ENCODE peak calls at places on chromosome 5, in nine cellular contexts. One of them, this sample, is unnamed. For H3K36me3, the result is how much of the 10 kb centered on the place peaks cover.

GRCh38 chr5:56200856-56201638 is 32.1 kb downstream of the ANKRD55 start:
- DNase-seq in GM23338: peak
- DNase-seq in ascending aorta: no peak
- DNase-seq in esophagus squamous epithelium: no peak
- DNase-seq in kidney: no peak
- DNase-seq in psoas muscle: peak
- DNase-seq in brain microvascular endothelial cell: peak
- DNase-seq in aorta: peak
- DNase-seq in lung: peak
- DNase-seq in this sample: peak

GRCh38 chr5:135429326-135429725 is 17.8 kb downstream of the DCANP1 start:
- DNase-seq in GM23338: no peak
- DNase-seq in kidney: no peak
- DNase-seq in ascending aorta: no peak
- DNase-seq in lung: no peak
- DNase-seq in brain microvascular endothelial cell: no peak
- DNase-seq in aorta: no peak
- DNase-seq in psoas muscle: no peak
- DNase-seq in esophagus squamous epithelium: no peak
- DNase-seq in this sample: peak

GRCh38 chr5:143206194-143207053 is 197.1 kb downstream of the NR3C1 start:
- DNase-seq in esophagus squamous epithelium: no peak
- DNase-seq in kidney: no peak
- DNase-seq in lung: no peak
- DNase-seq in ascending aorta: no peak
- DNase-seq in aorta: no peak
- DNase-seq in psoas muscle: no peak
- DNase-seq in GM23338: no peak
- DNase-seq in brain microvascular endothelial cell: no peak
- DNase-seq in this sample: no peak

GRCh38 chr5:77952811-77953210 is 176.7 kb upstream of the TBCA start:
- DNase-seq in aorta: no peak
- DNase-seq in ascending aorta: no peak
- DNase-seq in psoas muscle: no peak
- DNase-seq in GM23338: no peak
- DNase-seq in esophagus squamous epithelium: no peak
- DNase-seq in brain microvascular endothelial cell: no peak
- DNase-seq in lung: no peak
- DNase-seq in kidney: no peak
- DNase-seq in this sample: no peak

GRCh38 chr5:32311404-32312193 is 1.1 kb downstream of the MTMR12 start:
- DNase-seq in psoas muscle: no peak
- DNase-seq in ascending aorta: no peak
- DNase-seq in esophagus squamous epithelium: no peak
- DNase-seq in aorta: no peak
- DNase-seq in brain microvascular endothelial cell: no peak
- DNase-seq in lung: no peak
- DNase-seq in GM23338: peak
- DNase-seq in kidney: no peak
- DNase-seq in this sample: no peak

GRCh38 chr5:119274024-119274766 is 81.6 kb upstream of the TNFAIP8 start:
- DNase-seq in ascending aorta: no peak
- DNase-seq in lung: no peak
- DNase-seq in kidney: peak
- DNase-seq in GM23338: no peak
- DNase-seq in aorta: no peak
- DNase-seq in psoas muscle: no peak
- DNase-seq in brain microvascular endothelial cell: no peak
- DNase-seq in esophagus squamous epithelium: no peak
- DNase-seq in this sample: no peak

GRCh38 chr5:10676224-10676623 is 84.8 kb downstream of the DAP start:
- DNase-seq in psoas muscle: no peak
- DNase-seq in GM23338: no peak
- DNase-seq in esophagus squamous epithelium: no peak
- DNase-seq in kidney: no peak
- DNase-seq in brain microvascular endothelial cell: no peak
- DNase-seq in ascending aorta: no peak
- DNase-seq in lung: no peak
- DNase-seq in aorta: no peak
- DNase-seq in this sample: no peak

GRCh38 chr5:135386886-135387628 is 12.0 kb downstream of the MACROH2A1 start:
- DNase-seq in esophagus squamous epithelium: no peak
- DNase-seq in GM23338: no peak
- DNase-seq in kidney: no peak
- DNase-seq in aorta: no peak
- DNase-seq in ascending aorta: no peak
- DNase-seq in brain microvascular endothelial cell: peak
- DNase-seq in lung: peak
- DNase-seq in psoas muscle: no peak
- DNase-seq in this sample: no peak

GRCh38 chr5:40401965-40402364 is 277.8 kb upstream of the PTGER4 start:
- DNase-seq in brain microvascular endothelial cell: peak
- DNase-seq in GM23338: no peak
- DNase-seq in aorta: no peak
- DNase-seq in lung: no peak
- DNase-seq in psoas muscle: no peak
- DNase-seq in ascending aorta: no peak
- DNase-seq in kidney: no peak
- DNase-seq in esophagus squamous epithelium: no peak
- DNase-seq in this sample: no peak

GRCh38 chr5:173839117-173839713 is 48.9 kb upstream of the CPEB4 start:
- DNase-seq in GM23338: no peak
- DNase-seq in aorta: no peak
- DNase-seq in psoas muscle: no peak
- DNase-seq in kidney: no peak
- DNase-seq in esophagus squamous epithelium: no peak
- DNase-seq in lung: no peak
- DNase-seq in ascending aorta: no peak
- DNase-seq in brain microvascular endothelial cell: no peak
- DNase-seq in this sample: peak

GRCh38 chr5:56094579-56095361 is 100.0 kb upstream of the IL6ST start:
- DNase-seq in ascending aorta: no peak
- DNase-seq in psoas muscle: no peak
- DNase-seq in lung: no peak
- DNase-seq in brain microvascular endothelial cell: no peak
- DNase-seq in GM23338: no peak
- DNase-seq in kidney: no peak
- DNase-seq in aorta: no peak
- DNase-seq in esophagus squamous epithelium: no peak
- DNase-seq in this sample: no peak

GRCh38 chr5:44845777-44846176 is 37.0 kb downstream of the MRPS30 start:
- DNase-seq in kidney: no peak
- DNase-seq in esophagus squamous epithelium: no peak
- DNase-seq in psoas muscle: no peak
- DNase-seq in brain microvascular endothelial cell: no peak
- DNase-seq in ascending aorta: no peak
- DNase-seq in aorta: no peak
- DNase-seq in lung: no peak
- DNase-seq in GM23338: no peak
- DNase-seq in this sample: no peak

GRCh38 chr5:1967716-1968115 is 85.0 kb upstream of the IRX4 start:
- DNase-seq in aorta: no peak
- DNase-seq in kidney: no peak
- DNase-seq in GM23338: peak
- DNase-seq in ascending aorta: no peak
- DNase-seq in brain microvascular endothelial cell: no peak
- DNase-seq in esophagus squamous epithelium: no peak
- DNase-seq in psoas muscle: no peak
- DNase-seq in lung: peak
- DNase-seq in this sample: no peak

GRCh38 chr5:78008356-78008967 is 232.3 kb upstream of the TBCA start:
- DNase-seq in brain microvascular endothelial cell: peak
- DNase-seq in esophagus squamous epithelium: no peak
- DNase-seq in aorta: no peak
- DNase-seq in ascending aorta: no peak
- DNase-seq in GM23338: peak
- DNase-seq in psoas muscle: no peak
- DNase-seq in lung: no peak
- DNase-seq in kidney: no peak
- DNase-seq in this sample: peak

GRCh38 chr5:673837-674629 is 19.1 kb downstream of the TPPP start:
- DNase-seq in brain microvascular endothelial cell: no peak
- DNase-seq in esophagus squamous epithelium: no peak
- DNase-seq in aorta: peak
- DNase-seq in GM23338: no peak
- DNase-seq in ascending aorta: no peak
- DNase-seq in kidney: peak
- DNase-seq in lung: no peak
- DNase-seq in psoas muscle: peak
- DNase-seq in this sample: no peak

GRCh38 chr5:141494761-141495455 is 6.0 kb downstream of the PCDHGC5 start:
- DNase-seq in brain microvascular endothelial cell: no peak
- DNase-seq in kidney: no peak
- DNase-seq in lung: no peak
- DNase-seq in ascending aorta: no peak
- DNase-seq in GM23338: peak
- DNase-seq in esophagus squamous epithelium: no peak
- DNase-seq in psoas muscle: no peak
- DNase-seq in aorta: no peak
- DNase-seq in this sample: no peak

GRCh38 chr5:171724771-171725609 is 60.6 kb upstream of the SMIM23 start:
- DNase-seq in aorta: no peak
- DNase-seq in psoas muscle: no peak
- DNase-seq in kidney: no peak
- DNase-seq in lung: no peak
- DNase-seq in ascending aorta: no peak
- DNase-seq in GM23338: peak
- DNase-seq in esophagus squamous epithelium: no peak
- DNase-seq in brain microvascular endothelial cell: no peak
- DNase-seq in this sample: no peak

GRCh38 chr5:167982-168660 is 23.2 kb upstream of the LRRC14B start:
- DNase-seq in GM23338: no peak
- DNase-seq in aorta: no peak
- DNase-seq in lung: no peak
- DNase-seq in kidney: no peak
- DNase-seq in ascending aorta: no peak
- DNase-seq in esophagus squamous epithelium: no peak
- DNase-seq in psoas muscle: peak
- DNase-seq in brain microvascular endothelial cell: peak
- DNase-seq in this sample: no peak

GRCh38 chr5:76457685-76458491 is 54.8 kb downstream of the IQGAP2 start:
- DNase-seq in aorta: no peak
- DNase-seq in ascending aorta: no peak
- DNase-seq in psoas muscle: no peak
- DNase-seq in esophagus squamous epithelium: no peak
- DNase-seq in GM23338: peak
- DNase-seq in lung: no peak
- DNase-seq in brain microvascular endothelial cell: no peak
- DNase-seq in kidney: no peak
- DNase-seq in this sample: no peak

GRCh38 chr5:76460104-76460503 is 57.0 kb downstream of the IQGAP2 start:
- DNase-seq in lung: no peak
- DNase-seq in ascending aorta: no peak
- DNase-seq in aorta: no peak
- DNase-seq in psoas muscle: no peak
- DNase-seq in esophagus squamous epithelium: no peak
- DNase-seq in brain microvascular endothelial cell: no peak
- DNase-seq in GM23338: no peak
- DNase-seq in kidney: no peak
- DNase-seq in this sample: no peak

GRCh38 chr5:76456258-76456657 is 53.2 kb downstream of the IQGAP2 start:
- DNase-seq in esophagus squamous epithelium: no peak
- DNase-seq in lung: no peak
- DNase-seq in brain microvascular endothelial cell: no peak
- DNase-seq in GM23338: no peak
- DNase-seq in kidney: no peak
- DNase-seq in psoas muscle: no peak
- DNase-seq in ascending aorta: no peak
- DNase-seq in aorta: no peak
- DNase-seq in this sample: no peak

GRCh38 chr5:76455531-76456132 is 52.5 kb downstream of the IQGAP2 start:
- DNase-seq in kidney: no peak
- DNase-seq in ascending aorta: no peak
- DNase-seq in esophagus squamous epithelium: no peak
- DNase-seq in lung: no peak
- DNase-seq in GM23338: no peak
- DNase-seq in aorta: no peak
- DNase-seq in psoas muscle: no peak
- DNase-seq in brain microvascular endothelial cell: no peak
- DNase-seq in this sample: no peak

GRCh38 chr5:76458492-76458863 is 55.4 kb downstream of the IQGAP2 start:
- DNase-seq in psoas muscle: no peak
- DNase-seq in aorta: no peak
- DNase-seq in esophagus squamous epithelium: no peak
- DNase-seq in brain microvascular endothelial cell: no peak
- DNase-seq in lung: no peak
- DNase-seq in ascending aorta: no peak
- DNase-seq in kidney: no peak
- DNase-seq in GM23338: no peak
- DNase-seq in this sample: no peak
- H3K4me3 ChIP-seq in psoas muscle: no peak
- H3K4me3 ChIP-seq in aorta: no peak
- H3K4me3 ChIP-seq in esophagus squamous epithelium: no peak
- H3K4me3 ChIP-seq in brain microvascular endothelial cell: no peak
- H3K4me3 ChIP-seq in lung: no peak
- H3K4me3 ChIP-seq in ascending aorta: no peak
- H3K4me3 ChIP-seq in kidney: no peak
- H3K4me3 ChIP-seq in GM23338: no peak
- H3K4me3 ChIP-seq in this sample: no peak

GRCh38 chr5:36033050-36033449 is 33.6 kb downstream of the UGT3A2 start:
- DNase-seq in GM23338: no peak
- DNase-seq in ascending aorta: no peak
- DNase-seq in lung: no peak
- DNase-seq in psoas muscle: no peak
- DNase-seq in brain microvascular endothelial cell: no peak
- DNase-seq in aorta: no peak
- DNase-seq in esophagus squamous epithelium: no peak
- DNase-seq in kidney: no peak
- DNase-seq in this sample: no peak
- H3K36me3 ChIP-seq in GM23338: under half
- H3K36me3 ChIP-seq in ascending aorta: under half
- H3K36me3 ChIP-seq in lung: under half
- H3K36me3 ChIP-seq in psoas muscle: under half
- H3K36me3 ChIP-seq in brain microvascular endothelial cell: under half
- H3K36me3 ChIP-seq in aorta: under half
- H3K36me3 ChIP-seq in esophagus squamous epithelium: under half
- H3K36me3 ChIP-seq in kidney: under half
- H3K36me3 ChIP-seq in this sample: under half

DNA sequence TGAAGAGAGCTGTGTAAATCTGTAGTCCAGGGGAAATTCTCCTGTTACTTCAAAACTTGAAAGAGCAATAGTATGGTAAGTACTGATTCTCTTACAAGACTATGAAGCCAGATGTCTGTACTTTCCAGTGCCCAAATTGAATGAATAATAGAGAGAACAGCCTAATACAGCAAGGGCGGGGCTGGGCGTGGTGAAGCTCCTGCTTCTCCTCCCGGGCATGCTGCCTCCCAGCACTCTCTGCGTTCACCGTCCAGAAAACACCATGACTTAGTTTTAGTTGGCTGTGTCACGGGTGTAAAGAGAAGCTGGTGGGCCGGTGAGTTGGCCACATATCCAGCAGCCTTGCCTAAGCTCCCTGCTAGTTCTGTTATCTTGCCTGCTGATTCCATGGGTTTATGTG is 40.6 kb upstream of the ADAMTS2 start:
- DNase-seq in ascending aorta: no peak
- DNase-seq in esophagus squamous epithelium: no peak
- DNase-seq in lung: no peak
- DNase-seq in aorta: no peak
- DNase-seq in brain microvascular endothelial cell: peak
- DNase-seq in kidney: peak
- DNase-seq in psoas muscle: no peak
- DNase-seq in GM23338: no peak
- DNase-seq in this sample: no peak
- H3K27ac ChIP-seq in ascending aorta: no peak
- H3K27ac ChIP-seq in esophagus squamous epithelium: no peak
- H3K27ac ChIP-seq in lung: no peak
- H3K27ac ChIP-seq in aorta: no peak
- H3K27ac ChIP-seq in brain microvascular endothelial cell: no peak
- H3K27ac ChIP-seq in kidney: no peak
- H3K27ac ChIP-seq in psoas muscle: no peak
- H3K27ac ChIP-seq in GM23338: no peak
- H3K27ac ChIP-seq in this sample: no peak

GRCh38 chr5:132746592-132747063 is 598 bp upstream of the CCNI2 start:
- DNase-seq in psoas muscle: no peak
- DNase-seq in aorta: no peak
- DNase-seq in GM23338: peak
- DNase-seq in ascending aorta: no peak
- DNase-seq in lung: no peak
- DNase-seq in kidney: no peak
- DNase-seq in brain microvascular endothelial cell: peak
- DNase-seq in esophagus squamous epithelium: no peak
- DNase-seq in this sample: no peak
- H3K4me3 ChIP-seq in psoas muscle: peak
- H3K4me3 ChIP-seq in aorta: no peak
- H3K4me3 ChIP-seq in GM23338: peak
- H3K4me3 ChIP-seq in ascending aorta: peak
- H3K4me3 ChIP-seq in lung: no peak
- H3K4me3 ChIP-seq in kidney: peak
- H3K4me3 ChIP-seq in brain microvascular endothelial cell: peak
- H3K4me3 ChIP-seq in esophagus squamous epithelium: peak
- H3K4me3 ChIP-seq in this sample: no peak

This sample was measured in WERI-Rb-1.